ENCODE peak calls at places on chromosomes 6 and 20, in seven cellular contexts. F, M, S, T, P, I and B are unnamed samples.

GRCh38 chr6:132161283-132161682 is 210.1 kb upstream of the CCN2 start:
- DNase-seq in S (no peak), P (no peak), T (no peak), M (no peak), F (no peak), I (peak; percentile 30), B (no peak)

GRCh38 chr6:166556336-166556735 is 30.1 kb downstream of the RAMACL start:
- DNase-seq in M (no peak), S (no peak), P (no peak), I (no peak), T (no peak), F (no peak), B (no peak)

GRCh38 chr6:157110620-157111019 is 212.7 kb downstream of the TMEM242 start:
- DNase-seq in S (no peak), M (no peak), P (no peak), F (no peak), I (no peak), T (no peak), B (no peak)

GRCh38 chr6:41535766-41536165 is 10.4 kb upstream of the FOXP4 start:
- DNase-seq in M (no peak), I (no peak), F (no peak), T (no peak), P (no peak), S (no peak), B (no peak)

GRCh38 chr6:4780360-4780812 is 4.2 kb downstream of the CDYL start:
- DNase-seq in P (no peak), F (no peak), I (no peak), M (no peak), T (no peak), S (no peak), B (no peak)

GRCh38 chr6:125612400-125612846 is 137.0 kb upstream of the HEY2 start:
- DNase-seq in M (no peak), S (no peak), F (no peak), T (no peak), I (no peak), P (no peak), B (no peak)

GRCh38 chr6:121666809-121667208 is 231.4 kb downstream of the GJA1 start:
- DNase-seq in P (no peak), F (no peak), S (no peak), M (no peak), T (no peak), I (no peak), B (no peak)

GRCh38 chr6:27078734-27079357 is 168.7 kb upstream of the PRSS16 start:
- DNase-seq in P (peak; percentile 49), I (peak; percentile 78), S (peak; percentile 27), T (no peak), M (no peak), F (no peak), B (no peak)

GRCh38 chr20:2237059-2237458 is 58.7 kb upstream of the TGM3 start:
- DNase-seq in F (no peak), T (peak; percentile 48), P (no peak), I (no peak), M (peak; percentile 51), S (peak; percentile 57), B (no peak)

GRCh38 chr6:86728976-86729375 is 208.4 kb upstream of the HTR1E start:
- DNase-seq in S (no peak), T (no peak), M (no peak), I (no peak), F (no peak), P (no peak), B (no peak)

GRCh38 chr20:17797163-17797562 is 97.4 kb downstream of the BANF2 start:
- DNase-seq in T (no peak), S (no peak), F (no peak), I (no peak), M (no peak), P (no peak), B (no peak)

GRCh38 chr6:16918586-16918985 is 157.3 kb upstream of the ATXN1 start:
- DNase-seq in P (no peak), M (no peak), F (no peak), I (no peak), T (no peak), S (no peak), B (no peak)

GRCh38 chr6:150753404-150754184 is 111.9 kb upstream of the MTHFD1L start:
- DNase-seq in P (no peak), M (no peak), T (no peak), F (no peak), S (no peak), I (no peak), B (no peak)

GRCh38 chr6:92708270-92708669 is 711.1 kb downstream of the EPHA7 start:
- DNase-seq in S (no peak), I (no peak), M (no peak), T (no peak), P (no peak), F (no peak), B (no peak)

GRCh38 chr6:73180718-73181619 is 44.3 kb downstream of the KHDC1L start:
- DNase-seq in I (peak; percentile 78), P (peak; percentile 46), F (no peak), M (no peak), T (no peak), S (peak; percentile 25), B (no peak)

GRCh38 chr6:51844391-51844735 is 243.1 kb downstream of the PKHD1 start:
- DNase-seq in I (peak; percentile 22), M (no peak), P (no peak), S (no peak), T (no peak), F (no peak), B (no peak)

GRCh38 chr6:15977050-15977449 is 151.8 kb upstream of the MYLIP start:
- DNase-seq in T (no peak), F (no peak), M (no peak), I (no peak), S (no peak), P (no peak), B (no peak)

GRCh38 chr6:161434921-161435411 is 161.1 kb upstream of the AGPAT4 start:
- DNase-seq in I (no peak), P (no peak), S (no peak), T (no peak), M (no peak), F (no peak), B (no peak)

GRCh38 chr20:42945595-42945994 is 244.1 kb downstream of the PTPRT start:
- DNase-seq in P (no peak), S (no peak), F (no peak), T (no peak), M (no peak), I (no peak), B (no peak)

GRCh38 chr6:144334150-144334708 is 49.1 kb downstream of the UTRN start:
- DNase-seq in I (peak; percentile 80), S (no peak), T (no peak), F (peak; percentile 78), M (no peak), P (peak; percentile 84), B (peak; percentile 57)
- H3K27ac ChIP-seq in I (peak overlapping the region; percentile 95), S (no peak overlapping the region), T (no peak overlapping the region), F (no peak overlapping the region), M (no peak overlapping the region), P (peak overlapping the region; percentile 75), B (peak overlapping the region; percentile 73)

DNA sequence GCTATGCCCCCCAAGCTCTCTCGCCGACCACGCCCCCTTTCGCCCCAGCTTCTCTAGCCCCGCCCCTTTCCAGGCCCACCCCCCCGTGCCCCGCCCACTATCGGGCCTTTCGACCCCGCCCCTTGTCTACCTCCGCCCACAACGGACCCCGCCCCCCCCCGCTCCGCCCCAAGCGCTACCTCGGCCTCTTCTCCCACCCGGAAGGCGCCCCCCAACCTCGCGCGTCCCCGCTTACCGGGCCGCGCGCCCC is 201 bp downstream of the ZBTB22 start:
- DNase-seq in P (no peak), M (no peak), F (no peak), I (no peak), T (no peak), S (no peak), B (no peak)
- H3K27ac ChIP-seq in P (peak overlapping the region; percentile 99), M (peak overlapping the region; percentile 83), F (peak overlapping the region; percentile 54), I (no peak overlapping the region), T (peak overlapping the region; percentile 77), S (peak overlapping the region; percentile 86), B (peak overlapping the region; percentile 84)

GRCh38 chr20:24697411-24697810 is 228.0 kb downstream of the SYNDIG1 start:
- DNase-seq in P (no peak), T (no peak), I (no peak), M (no peak), F (no peak), S (no peak), B (no peak)
- H3K27ac ChIP-seq in P (no peak overlapping the region), T (no peak overlapping the region), I (no peak overlapping the region), M (no peak overlapping the region), F (no peak overlapping the region), S (no peak overlapping the region), B (no peak overlapping the region)

DNA sequence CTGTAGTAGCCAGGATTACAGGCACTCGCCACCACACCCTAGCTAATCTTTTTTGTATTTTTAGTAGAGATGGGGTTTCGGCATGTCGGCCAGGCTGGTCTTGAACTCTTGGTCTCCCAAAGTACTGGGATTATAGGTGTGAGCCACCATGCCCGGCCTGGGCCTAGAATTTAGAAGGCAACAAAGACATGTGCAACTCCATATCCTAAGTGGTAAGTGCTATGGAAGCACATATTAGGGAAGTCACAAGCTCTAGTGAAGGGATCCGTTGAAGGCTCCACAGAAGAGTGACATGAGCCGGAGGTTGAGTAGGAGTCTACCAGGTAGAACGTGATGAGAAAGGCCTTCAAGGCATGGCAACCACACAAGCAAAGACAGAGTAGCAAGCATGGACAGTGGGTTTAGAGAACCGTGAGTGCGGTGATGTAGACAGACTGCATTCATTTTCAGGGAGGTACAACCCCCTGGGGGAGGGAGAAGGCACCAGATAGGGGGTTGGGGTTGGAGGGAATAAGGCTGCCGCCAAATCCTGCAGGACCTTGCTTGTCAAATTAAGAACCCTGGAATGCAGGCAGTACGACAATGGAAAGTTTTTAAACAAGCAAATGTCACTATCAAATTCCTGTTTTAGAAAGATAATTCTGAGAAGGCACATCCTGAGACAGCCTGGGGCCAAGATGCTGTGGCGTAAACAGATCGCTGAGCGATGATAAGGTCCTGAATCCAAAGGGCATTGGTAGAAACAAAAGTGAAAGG is 50.2 kb downstream of the ARHGAP18 start:
- DNase-seq in S (no peak), T (no peak), I (no peak), P (no peak), F (no peak), M (no peak), B (no peak)
- H3K27ac ChIP-seq in S (no peak overlapping the region), T (no peak overlapping the region), I (no peak overlapping the region), P (no peak overlapping the region), F (peak overlapping the region; percentile 23), M (no peak overlapping the region), B (peak overlapping the region; percentile 15)

DNA sequence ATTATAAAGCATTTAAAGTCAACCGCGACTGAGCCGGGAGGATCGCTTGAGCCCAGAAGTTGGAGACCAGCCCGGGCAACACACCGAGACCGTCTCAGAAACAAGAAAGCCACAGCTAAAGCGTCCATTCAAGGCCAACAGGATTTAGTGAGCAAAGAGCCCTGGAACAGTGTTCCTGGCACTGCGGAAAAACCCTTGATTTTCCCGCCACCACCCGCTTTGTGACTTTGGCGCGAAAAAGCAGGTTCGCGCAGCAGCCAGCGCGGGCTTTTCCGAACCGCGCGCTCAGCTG is 669 bp downstream of the PCNA start:
- DNase-seq in S (no peak), M (no peak), P (no peak), I (no peak), F (no peak), T (no peak), B (no peak)
- H3K27ac ChIP-seq in S (no peak overlapping the region), M (peak overlapping the region; percentile 83), P (peak overlapping the region; percentile 73), I (peak overlapping the region; percentile 97), F (no peak overlapping the region), T (peak overlapping the region; percentile 80), B (no peak overlapping the region)